ENCODE peak calls at places on chromosomes 2 and 18, in four cellular contexts. C is HepG2, X is GM12878, N is SK-N-SH. U is an unnamed sample.

GRCh38 chr2:45343618-45344017 is 267.4 kb downstream of the SRBD1 start:
- DNase-seq in C (no peak), X (no peak), N (peak), U (no peak)

GRCh38 chr2:55010149-55010591 is 40.1 kb downstream of the RTN4 start:
- DNase-seq in C (no peak), X (peak), N (no peak), U (no peak)

GRCh38 chr18:79779021-79779699 is 18.6 kb upstream of the KCNG2 start:
- DNase-seq in C (no peak), X (no peak), N (peak), U (peak)

GRCh38 chr2:199466704-199467461 is 9.1 kb upstream of the SATB2 start:
- DNase-seq in C (no peak), X (no peak), N (no peak), U (peak)

GRCh38 chr2:23828256-23828980 is 98.5 kb downstream of the ATAD2B start:
- DNase-seq in C (no peak), X (no peak), N (no peak), U (no peak)

GRCh38 chr2:69565431-69565839 is 78.1 kb downstream of the AAK1 start:
- DNase-seq in C (peak), X (peak), N (peak), U (peak)

GRCh38 chr2:181886192-181886591 is 5.3 kb upstream of the ITPRID2 start:
- DNase-seq in C (no peak), X (no peak), N (no peak), U (no peak)

GRCh38 chr2:8679567-8679826 is 2.4 kb upstream of the ID2 start:
- DNase-seq in C (no peak), X (no peak), N (no peak), U (no peak)

GRCh38 chr2:172655091-172655837 is 80.4 kb upstream of the RAPGEF4 start:
- DNase-seq in C (no peak), X (no peak), N (no peak), U (no peak)

GRCh38 chr2:231927566-231927890 is 1.3 kb upstream of the NPPC start:
- DNase-seq in C (no peak), X (no peak), N (no peak), U (no peak)

DNA sequence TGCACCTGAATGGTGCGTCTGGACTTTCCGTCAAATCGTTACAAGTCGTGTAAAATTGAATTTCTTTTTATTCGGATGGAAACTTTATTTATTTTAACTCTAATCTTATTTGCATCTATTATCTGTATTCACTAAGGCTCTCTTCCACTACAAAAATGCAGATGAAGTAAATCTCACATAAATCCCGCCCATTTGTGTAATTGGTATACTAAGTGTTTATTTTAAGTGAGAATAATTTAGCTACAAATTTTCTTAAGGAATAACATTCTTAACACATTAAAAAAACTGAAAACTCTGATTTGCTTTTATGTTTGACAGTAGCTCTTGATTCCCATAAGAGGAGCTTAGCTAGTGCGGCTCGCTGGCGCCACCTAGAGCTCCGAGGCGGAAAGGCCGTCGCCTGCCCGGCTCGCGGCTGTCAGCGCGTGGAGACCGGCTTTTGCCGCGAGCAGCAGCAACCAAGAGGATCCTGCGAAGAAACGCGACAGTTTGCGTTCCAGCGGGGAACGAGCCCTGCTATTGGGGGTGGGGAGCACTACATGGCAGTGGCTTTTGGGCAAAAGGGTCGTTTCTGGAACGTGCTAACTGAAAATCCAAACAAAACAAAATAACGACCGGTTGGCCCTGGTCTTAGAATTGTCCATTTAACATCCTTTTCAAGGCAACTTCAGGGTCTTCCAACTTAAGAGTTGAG is 6.7 kb downstream of the SP9 start:
- DNase-seq in C (peak), X (peak), N (peak), U (no peak)
- TF ChIP-seq TCF12 in C (no peak), X (no peak), N (no peak), U (no peak)

GRCh38 chr2:47223980-47224379 is 68.9 kb upstream of the STPG4 start:
- DNase-seq in C (no peak), X (no peak), N (no peak), U (no peak)

GRCh38 chr2:47230418-47230817 is 75.3 kb upstream of the STPG4 start:
- DNase-seq in C (no peak), X (no peak), N (no peak), U (no peak)

GRCh38 chr2:47225061-47225783 is 70.1 kb upstream of the STPG4 start:
- DNase-seq in C (peak), X (no peak), N (peak), U (no peak)

GRCh38 chr2:47226124-47227040 is 71.3 kb upstream of the STPG4 start:
- DNase-seq in C (peak), X (no peak), N (no peak), U (no peak)

GRCh38 chr2:47227532-47228166 is 72.5 kb upstream of the STPG4 start:
- DNase-seq in C (no peak), X (no peak), N (no peak), U (no peak)
- TF ChIP-seq TCF12 in C (no peak), X (no peak), N (no peak), U (no peak)

GRCh38 chr2:221019668-221020067 is 552.4 kb downstream of the EPHA4 start:
- DNase-seq in C (no peak), X (no peak), N (no peak), U (no peak)
- TF ChIP-seq TCF12 in C (no peak), X (no peak), N (no peak), U (no peak)

GRCh38 chr2:168642873-168643272 is 159.6 kb upstream of the NOSTRIN start:
- DNase-seq in C (no peak), X (no peak), N (no peak), U (no peak)
- TF ChIP-seq TCF12 in C (no peak), X (no peak), N (no peak), U (no peak)

GRCh38 chr18:70452501-70452900 is 163.7 kb downstream of the SOCS6 start:
- DNase-seq in C (no peak), X (no peak), N (no peak), U (no peak)

GRCh38 chr18:70453058-70453775 is 164.4 kb downstream of the SOCS6 start:
- DNase-seq in C (no peak), X (no peak), N (no peak), U (no peak)

GRCh38 chr18:70456376-70456775 is 167.5 kb downstream of the SOCS6 start:
- DNase-seq in C (no peak), X (no peak), N (no peak), U (no peak)

GRCh38 chr18:70457223-70457622 is 168.4 kb downstream of the SOCS6 start:
- DNase-seq in C (no peak), X (no peak), N (no peak), U (no peak)

DNA sequence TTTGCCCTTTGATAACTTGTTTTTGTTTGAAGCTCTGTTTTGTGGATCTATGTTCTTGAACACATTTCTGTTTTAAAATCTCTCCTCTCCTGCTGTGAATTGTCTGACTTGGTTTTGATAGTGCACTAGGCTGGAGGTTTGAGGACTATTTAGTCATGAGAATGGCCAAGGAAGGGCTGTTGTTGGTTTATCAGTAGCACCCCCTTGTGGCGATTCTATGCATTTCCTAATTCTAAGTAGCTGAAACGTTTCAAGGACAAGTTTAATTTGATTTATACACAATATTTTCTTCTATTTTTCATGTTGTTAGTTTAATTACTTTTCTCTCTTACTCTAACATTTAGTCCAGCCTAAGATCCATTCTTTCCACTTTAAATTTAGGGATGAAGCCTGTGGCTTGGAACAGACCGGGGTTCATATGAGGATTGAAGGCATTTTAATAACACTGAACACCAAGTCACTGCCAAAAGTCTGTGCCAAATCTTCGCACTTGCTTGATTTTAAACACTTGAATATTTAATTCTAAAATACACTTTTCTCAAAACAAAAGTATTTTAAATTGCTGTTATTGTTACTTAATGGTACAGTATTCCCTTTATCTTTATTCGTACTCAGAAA is 166.0 kb downstream of the SOCS6 start:
- DNase-seq in C (peak), X (no peak), N (peak), U (no peak)
- TF ChIP-seq TCF12 in C (no peak), X (no peak), N (no peak), U (no peak)

DNA sequence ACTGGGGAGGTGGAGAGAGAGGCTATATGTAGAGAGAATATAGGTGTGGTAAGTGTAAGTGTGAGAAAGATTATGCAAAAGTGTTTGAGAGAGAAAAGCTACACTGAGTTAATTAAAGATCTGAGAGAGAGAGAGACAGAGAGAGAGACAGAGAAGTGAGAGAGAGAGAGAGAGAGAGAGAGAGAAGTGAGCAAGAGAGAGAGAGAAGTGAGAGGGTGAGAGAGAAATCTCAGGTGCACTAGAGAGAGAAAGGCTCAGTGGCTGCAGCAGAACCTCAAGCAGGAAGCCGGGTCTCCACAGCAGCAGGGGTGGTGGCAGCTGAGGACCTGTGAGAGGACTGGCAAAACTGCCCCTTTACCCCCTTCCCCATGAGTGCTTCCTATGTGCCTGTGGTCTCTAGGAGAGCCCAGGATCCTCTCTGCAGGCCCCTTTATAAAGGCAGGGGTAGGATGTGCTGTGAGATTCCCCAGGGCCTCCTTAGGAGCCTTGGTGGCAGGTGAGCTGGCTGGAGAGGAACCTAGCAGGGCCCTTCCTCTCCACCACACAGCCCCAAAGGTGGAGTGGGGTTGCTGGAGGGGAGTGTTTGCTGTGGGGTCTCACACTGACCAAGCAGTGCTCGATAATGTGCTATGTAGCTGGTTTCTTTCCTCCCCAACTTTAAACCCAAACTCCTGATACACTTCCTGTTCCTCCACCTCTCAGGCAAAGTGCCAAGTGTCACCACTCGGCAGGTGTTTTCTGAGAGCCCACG is 52.6 kb downstream of the SLC4A5 start:
- DNase-seq in C (no peak), X (peak), N (no peak), U (no peak)
- TF ChIP-seq TCF12 in C (no peak), X (no peak), N (no peak), U (no peak)

GRCh38 chr18:48038636-48039035 is 108.2 kb upstream of the SMAD2 start:
- DNase-seq in C (no peak), X (no peak), N (no peak), U (no peak)

GRCh38 chr18:48040457-48041110 is 110.1 kb upstream of the SMAD2 start:
- DNase-seq in C (no peak), X (no peak), N (no peak), U (no peak)

GRCh38 chr18:48037481-48038271 is 107.2 kb upstream of the SMAD2 start:
- DNase-seq in C (no peak), X (no peak), N (peak), U (no peak)

GRCh38 chr18:48042431-48042830 is 112.0 kb upstream of the SMAD2 start:
- DNase-seq in C (no peak), X (no peak), N (no peak), U (no peak)

GRCh38 chr18:48039769-48040215 is 109.3 kb upstream of the SMAD2 start:
- DNase-seq in C (no peak), X (no peak), N (no peak), U (no peak)
- TF ChIP-seq TCF12 in C (no peak), X (no peak), N (no peak), U (no peak)

U was measured in H1.